ENCODE peak calls at places on chromosome 5, in six cellular contexts. Y, O, W, K, E and B are unnamed samples.

GRCh38 chr5:131814990-131815389 is 18.2 kb upstream of the FNIP1 start:
- DNase-seq in Y (no peak), O (peak), W (no peak), K (no peak), E (no peak), B (no peak)

GRCh38 chr5:172450861-172451695 is 3.2 kb downstream of the SH3PXD2B start:
- DNase-seq in Y (no peak), O (no peak), W (peak), K (peak), E (no peak), B (peak)

GRCh38 chr5:124262443-124262842 is 484.0 kb downstream of the ZNF608 start:
- DNase-seq in Y (no peak), O (no peak), W (no peak), K (no peak), E (no peak), B (no peak)

GRCh38 chr5:41835625-41836024 is 34.6 kb downstream of the OXCT1 start:
- DNase-seq in Y (no peak), O (peak), W (no peak), K (no peak), E (no peak), B (peak)

GRCh38 chr5:61974680-61975079 is 331.3 kb upstream of the KIF2A start:
- DNase-seq in Y (no peak), O (no peak), W (no peak), K (no peak), E (no peak), B (no peak)

GRCh38 chr5:59483971-59484472 is 409.5 kb downstream of the PDE4D start:
- DNase-seq in Y (no peak), O (no peak), W (no peak), K (no peak), E (no peak), B (no peak)

GRCh38 chr5:137282216-137282615 is 216.9 kb downstream of the SPOCK1 start:
- DNase-seq in Y (no peak), O (no peak), W (no peak), K (no peak), E (no peak), B (no peak)

GRCh38 chr5:169112016-169112415 is 188.9 kb downstream of the SLIT3 start:
- DNase-seq in Y (no peak), O (no peak), W (no peak), K (no peak), E (no peak), B (no peak)

GRCh38 chr5:127236254-127236653 is 54.3 kb upstream of the MEGF10 start:
- DNase-seq in Y (no peak), O (no peak), W (no peak), K (no peak), E (no peak), B (no peak)

GRCh38 chr5:68353624-68354023 is 138.1 kb downstream of the PIK3R1 start:
- DNase-seq in Y (no peak), O (no peak), W (no peak), K (no peak), E (no peak), B (no peak)

GRCh38 chr5:94181940-94182339 is 436.5 kb downstream of the KIAA0825 start:
- DNase-seq in Y (peak), O (peak), W (no peak), K (no peak), E (no peak), B (peak)

GRCh38 chr5:146447734-146448380 is 724 bp downstream of the TCERG1 start:
- DNase-seq in Y (peak), O (no peak), W (no peak), K (no peak), E (no peak), B (peak)

GRCh38 chr5:30991462-30991861 is 202.0 kb upstream of the CDH6 start:
- DNase-seq in Y (no peak), O (no peak), W (no peak), K (no peak), E (no peak), B (no peak)

GRCh38 chr5:125088522-125089105 is 342.2 kb upstream of the ZNF608 start:
- DNase-seq in Y (no peak), O (no peak), W (no peak), K (no peak), E (no peak), B (no peak)

GRCh38 chr5:148733601-148734438 is 79.5 kb upstream of the HTR4 start:
- DNase-seq in Y (peak), O (peak), W (peak), K (peak), E (no peak), B (peak)

GRCh38 chr5:55356896-55357295 is 49.1 kb downstream of the MTREX start:
- DNase-seq in Y (no peak), O (no peak), W (no peak), K (no peak), E (no peak), B (no peak)

GRCh38 chr5:51471642-51472041 is 88.4 kb downstream of the ISL1 start:
- DNase-seq in Y (no peak), O (no peak), W (no peak), K (no peak), E (no peak), B (no peak)

GRCh38 chr5:138491669-138492551 is 26.6 kb downstream of the EGR1 start:
- DNase-seq in Y (peak), O (peak), W (peak), K (peak), E (peak), B (peak)

GRCh38 chr5:170056561-170057267 is 49.0 kb upstream of the FOXI1 start:
- DNase-seq in Y (no peak), O (no peak), W (no peak), K (no peak), E (no peak), B (no peak)

GRCh38 chr5:89421035-89421434 is 538.1 kb upstream of the MEF2C start:
- DNase-seq in Y (no peak), O (no peak), W (no peak), K (no peak), E (no peak), B (no peak)

GRCh38 chr5:61327761-61328753 is 4.0 kb upstream of the ZSWIM6 start:
- DNase-seq in Y (peak), O (no peak), W (no peak), K (no peak), E (peak), B (no peak)

GRCh38 chr5:31469886-31470285 is 62.0 kb downstream of the DROSHA start:
- DNase-seq in Y (no peak), O (no peak), W (no peak), K (no peak), E (no peak), B (no peak)

GRCh38 chr5:178941361-178941760 is 363 bp downstream of the ZNF454 start:
- DNase-seq in Y (no peak), O (no peak), W (no peak), K (no peak), E (no peak), B (no peak)

DNA sequence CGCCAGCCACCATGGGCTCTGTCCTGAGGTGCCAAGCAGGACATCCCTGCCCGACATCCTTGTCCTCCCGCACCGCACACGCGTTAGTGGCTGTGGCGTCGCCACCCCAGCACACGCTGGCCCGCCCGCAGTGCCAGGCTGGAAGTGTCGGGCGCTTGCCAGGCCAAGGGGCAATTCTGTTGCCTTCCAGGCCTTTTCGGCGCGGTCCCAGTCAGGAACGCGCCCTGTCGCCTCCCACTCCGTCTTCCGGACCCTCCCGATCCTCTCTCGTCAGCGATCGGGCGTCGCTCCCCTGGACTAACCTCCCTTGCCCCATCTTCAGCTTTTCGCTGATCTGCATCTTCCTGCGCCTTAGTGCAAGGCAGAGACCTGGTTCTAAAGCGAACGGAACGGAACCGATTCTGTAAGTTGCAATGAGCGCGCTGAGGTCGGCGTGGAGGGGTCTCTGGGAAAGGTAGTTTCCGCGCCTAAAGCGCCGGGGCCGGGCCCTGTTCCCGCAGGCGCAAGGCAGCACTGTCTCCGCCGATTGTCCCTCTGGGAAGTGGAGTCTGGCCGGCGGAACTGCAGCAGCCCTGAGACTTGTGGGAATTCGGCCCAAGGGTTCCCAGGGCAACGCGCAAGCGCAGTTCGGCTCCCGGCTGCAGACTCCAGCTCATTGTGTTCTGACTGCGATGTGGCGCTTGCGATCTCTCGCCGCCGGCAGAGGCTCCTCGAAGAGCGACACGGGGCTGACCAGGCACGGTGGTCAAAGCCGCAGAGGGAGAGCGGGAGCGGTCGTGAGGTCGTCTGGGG is at the start of gene ZNF454:
- DNase-seq in Y (no peak), O (no peak), W (no peak), K (peak), E (no peak), B (peak)
- TF ChIP-seq ATF3 in Y (no peak), O (no peak), W (no peak), K (no peak), E (no peak), B (no peak)

DNA sequence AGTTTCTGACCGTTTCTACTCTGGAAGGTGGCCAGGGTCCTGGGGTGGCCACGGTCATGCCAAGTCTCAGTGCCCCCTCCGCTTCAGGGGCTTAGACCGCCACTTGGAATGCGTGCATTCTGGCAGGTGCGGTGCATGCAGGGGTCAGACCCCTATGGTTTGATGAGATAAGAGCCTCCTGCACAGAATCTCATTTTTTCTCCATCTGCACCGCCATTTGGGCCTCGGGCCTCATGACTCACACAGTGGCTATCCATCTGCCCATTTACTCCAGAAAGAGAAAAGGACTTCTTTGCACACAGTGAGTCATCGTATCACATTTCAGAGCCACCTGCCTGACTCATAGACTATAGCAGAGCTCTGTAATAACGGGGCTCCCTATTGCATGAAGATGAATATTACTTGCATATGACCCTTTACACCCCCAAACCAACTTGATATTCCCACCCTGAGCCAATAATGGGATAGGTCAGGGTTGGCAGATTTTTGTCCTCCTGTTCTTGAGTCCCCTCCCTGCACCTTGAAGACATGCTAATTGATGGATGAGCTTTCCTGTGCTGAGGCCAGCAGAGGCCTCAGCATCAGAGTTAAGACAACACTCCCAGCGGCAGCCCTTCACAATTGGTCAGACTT is 157.4 kb downstream of the NR3C1 start:
- DNase-seq in Y (peak), O (peak), W (peak), K (no peak), E (no peak), B (no peak)
- TF ChIP-seq ATF3 in Y (no peak), O (no peak), W (peak), K (no peak), E (no peak), B (no peak)

DNA sequence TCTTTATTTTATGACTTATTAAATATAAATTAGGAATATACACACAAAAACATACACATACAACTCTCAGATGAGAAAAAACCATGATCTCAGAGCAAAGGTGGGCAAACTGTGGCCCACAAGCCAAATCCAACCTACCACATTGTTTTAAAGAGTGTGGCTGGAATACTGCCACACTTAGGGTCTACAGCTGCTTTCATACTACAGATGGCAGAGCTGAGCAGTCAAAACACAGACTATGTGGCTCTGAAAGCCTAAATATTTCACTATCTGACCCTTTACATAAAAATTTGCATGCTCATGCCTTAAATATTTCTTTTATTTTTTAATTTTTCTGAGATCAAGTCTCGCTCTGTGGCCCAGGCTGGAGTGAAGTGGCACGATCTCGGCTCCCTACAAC is 28.3 kb downstream of the LEAP2 start:
- DNase-seq in Y (no peak), O (no peak), W (no peak), K (no peak), E (no peak), B (no peak)
- TF ChIP-seq ATF3 in Y (no peak), O (no peak), W (no peak), K (no peak), E (no peak), B (no peak)

GRCh38 chr5:96934291-96934694 is 1.6 kb upstream of the LNPEP start:
- DNase-seq in Y (peak), O (no peak), W (no peak), K (no peak), E (no peak), B (no peak)

GRCh38 chr5:96935556-96936430 is at the start of gene LNPEP:
- DNase-seq in Y (peak), O (peak), W (peak), K (peak), E (peak), B (peak)

GRCh38 chr5:96932026-96932425 is 3.9 kb upstream of the LNPEP start:
- DNase-seq in Y (no peak), O (no peak), W (no peak), K (no peak), E (no peak), B (no peak)

GRCh38 chr5:96934695-96935555 is 955 bp upstream of the LNPEP start:
- DNase-seq in Y (peak), O (peak), W (peak), K (peak), E (peak), B (peak)

GRCh38 chr5:96933764-96934163 is 2.1 kb upstream of the LNPEP start:
- DNase-seq in Y (no peak), O (no peak), W (no peak), K (no peak), E (no peak), B (no peak)
- TF ChIP-seq ATF3 in Y (no peak), O (no peak), W (no peak), K (no peak), E (no peak), B (no peak)

GRCh38 chr5:120160120-120160895 is 303.8 kb upstream of the PRR16 start:
- DNase-seq in Y (no peak), O (no peak), W (no peak), K (no peak), E (no peak), B (no peak)
- TF ChIP-seq ATF3 in Y (no peak), O (no peak), W (no peak), K (no peak), E (no peak), B (no peak)

GRCh38 chr5:54205918-54206317 is 104.5 kb downstream of the ARL15 start:
- DNase-seq in Y (no peak), O (no peak), W (no peak), K (no peak), E (no peak), B (no peak)
- TF ChIP-seq ATF3 in Y (no peak), O (no peak), W (no peak), K (no peak), E (no peak), B (no peak)

GRCh38 chr5:72770266-72770665 is 46.2 kb upstream of the TNPO1 start:
- DNase-seq in Y (no peak), O (no peak), W (no peak), K (no peak), E (no peak), B (no peak)

GRCh38 chr5:72767289-72768010 is 49.0 kb upstream of the TNPO1 start:
- DNase-seq in Y (peak), O (no peak), W (peak), K (no peak), E (no peak), B (peak)
- TF ChIP-seq ATF3 in Y (no peak), O (no peak), W (no peak), K (no peak), E (no peak), B (no peak)

GRCh38 chr5:1885777-1886633 is 3.3 kb upstream of the IRX4 start:
- DNase-seq in Y (no peak), O (no peak), W (no peak), K (no peak), E (no peak), B (no peak)

GRCh38 chr5:1887400-1888360 is 5.0 kb upstream of the IRX4 start:
- DNase-seq in Y (no peak), O (no peak), W (no peak), K (no peak), E (no peak), B (no peak)

GRCh38 chr5:1888541-1889251 is 6.0 kb upstream of the IRX4 start:
- DNase-seq in Y (no peak), O (no peak), W (no peak), K (no peak), E (no peak), B (no peak)

GRCh38 chr5:1885476-1885755 is 2.7 kb upstream of the IRX4 start:
- DNase-seq in Y (no peak), O (no peak), W (no peak), K (no peak), E (no peak), B (no peak)

DNA sequence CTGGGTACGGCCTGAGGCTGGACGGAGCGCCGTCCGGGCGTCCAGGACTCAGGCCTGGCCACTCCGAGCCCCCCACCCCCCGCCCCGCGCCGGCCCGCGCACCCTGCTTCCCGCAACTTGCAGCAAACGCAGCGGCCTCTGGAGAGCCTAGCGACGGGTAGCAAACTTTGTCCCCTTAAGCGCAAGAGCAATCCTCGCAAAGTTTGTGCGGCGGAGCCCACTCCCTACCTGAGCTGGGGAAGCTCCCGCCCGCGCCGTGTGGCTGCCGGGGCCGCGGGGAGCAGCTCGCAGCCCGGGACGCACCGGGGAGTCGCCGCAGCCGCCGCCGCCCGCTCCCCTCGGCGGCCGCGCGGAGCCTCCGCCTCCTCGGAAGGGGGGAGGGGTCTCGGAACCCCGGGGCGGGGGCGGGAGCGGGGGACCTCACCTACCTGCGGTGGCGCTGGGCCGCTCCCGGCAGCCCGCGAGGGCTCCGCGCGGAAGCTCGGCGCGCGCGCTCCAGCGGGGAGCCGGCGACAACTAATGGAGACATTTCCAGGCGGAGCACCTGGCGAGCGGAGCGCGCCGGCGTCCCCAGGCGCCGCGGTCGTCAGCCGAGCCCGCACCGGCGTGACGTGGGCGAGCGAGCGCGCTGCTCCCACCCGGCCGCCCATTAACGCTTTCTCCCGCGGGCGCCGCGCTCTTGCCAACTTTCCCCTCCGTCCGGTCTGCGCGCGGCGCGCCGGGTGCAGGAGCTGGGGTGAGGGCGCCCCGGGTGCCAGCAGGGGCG is 4.1 kb upstream of the IRX4 start:
- DNase-seq in Y (no peak), O (no peak), W (no peak), K (no peak), E (no peak), B (no peak)
- TF ChIP-seq ATF3 in Y (no peak), O (no peak), W (no peak), K (no peak), E (no peak), B (no peak)